ENCODE peak calls at places on chromosomes 16 and 17, in four cellular contexts. N is right lobe of liver, B is ovary, T is ascending aorta. G is an unnamed sample. For H3K4me1, the result is how much of the 10 kb centered on the place peaks cover.

GRCh38 chr16:20940864-20941634 is 40.5 kb downstream of the LYRM1 start:
- DNase-seq in B (no peak), T (no peak), N (no peak), G (no peak)

GRCh38 chr16:68343137-68343536 is 32.3 kb downstream of the PRMT7 start:
- DNase-seq in N (no peak), B (no peak), T (no peak), G (no peak)

GRCh38 chr17:29930399-29931010 is 477 bp upstream of the SSH2 start:
- DNase-seq in B (no peak), N (no peak), T (no peak), G (no peak)

GRCh38 chr16:12617401-12617819 is 186.3 kb downstream of the CPPED1 start:
- DNase-seq in T (no peak), N (no peak), B (no peak), G (no peak)

GRCh38 chr16:10616744-10617640 is 36.6 kb upstream of the EMP2 start:
- DNase-seq in N (peak), T (no peak), B (peak), G (no peak)

GRCh38 chr17:80363518-80364090 is 51.4 kb upstream of the ENDOV start:
- DNase-seq in T (no peak), N (no peak), B (peak), G (peak)

GRCh38 chr16:74999683-75000480 is 1.1 kb downstream of the ZNRF1 start:
- DNase-seq in B (peak), N (peak), T (no peak), G (peak)

GRCh38 chr17:36631022-36631421 is 29.6 kb downstream of the MRM1 start:
- DNase-seq in N (no peak), B (no peak), T (no peak), G (no peak)

GRCh38 chr16:50644730-50645129 is 36.4 kb downstream of the SNX20 start:
- DNase-seq in T (no peak), N (peak), B (no peak), G (peak)

GRCh38 chr17:81913394-81914102 is 2.3 kb upstream of the PCYT2 start:
- DNase-seq in B (no peak), T (no peak), N (no peak), G (no peak)

GRCh38 chr16:84295203-84295850 is 649 bp downstream of the WFDC1 start:
- DNase-seq in T (no peak), N (no peak), B (no peak), G (no peak)

GRCh38 chr17:75632863-75633483 is at the start of gene SMIM5:
- DNase-seq in T (peak), B (peak), N (peak), G (peak)

GRCh38 chr17:60579551-60579950 is 20.4 kb upstream of the PPM1D start:
- DNase-seq in T (no peak), N (no peak), B (no peak), G (no peak)

GRCh38 chr17:75845058-75845711 is 981 bp upstream of the UNC13D start:
- DNase-seq in N (peak), T (peak), B (peak), G (peak)

GRCh38 chr17:8680402-8680801 is 49.9 kb upstream of the MYH10 start:
- DNase-seq in N (no peak), B (no peak), T (no peak), G (no peak)

GRCh38 chr16:14682121-14682520 is 12.0 kb downstream of the PLA2G10 start:
- DNase-seq in B (no peak), N (no peak), T (no peak), G (no peak)

GRCh38 chr17:50564916-50565315 is 4.4 kb downstream of the CACNA1G start:
- DNase-seq in N (no peak), T (peak), B (peak), G (no peak)

GRCh38 chr16:78576941-78577340 is 477.5 kb downstream of the WWOX start:
- DNase-seq in N (no peak), T (no peak), B (no peak), G (no peak)

GRCh38 chr17:40303009-40303657 is 5.8 kb upstream of the RARA start:
- DNase-seq in T (no peak), B (no peak), N (no peak), G (no peak)

GRCh38 chr16:54176376-54176901 is 110.1 kb downstream of the IRX3 start:
- DNase-seq in N (peak), B (no peak), T (no peak), G (peak)

GRCh38 chr17:10761281-10761680 is 31.5 kb upstream of the TMEM220 start:
- DNase-seq in N (no peak), T (no peak), B (no peak), G (no peak)

GRCh38 chr17:10803830-10804498 is at the start of gene TMEM238L:
- DNase-seq in B (no peak), N (no peak), T (no peak), G (no peak)

GRCh38 chr17:34755981-34756669 is 176.7 kb downstream of the TMEM132E start:
- DNase-seq in T (no peak), B (no peak), N (peak), G (no peak)

GRCh38 chr17:29179232-29180036 is 764 bp downstream of the MYO18A start:
- DNase-seq in B (peak), N (peak), T (no peak), G (peak)

GRCh38 chr17:4152471-4152870 is 9.5 kb downstream of the CYB5D2 start:
- DNase-seq in T (no peak), B (no peak), N (no peak), G (no peak)

GRCh38 chr17:50909765-50910661 is 43.9 kb upstream of the TOB1 start:
- DNase-seq in N (peak), T (no peak), B (no peak), G (no peak)

GRCh38 chr16:15434079-15434424 is 336 bp upstream of the BMERB1 start:
- DNase-seq in T (no peak), N (no peak), B (no peak), G (no peak)

GRCh38 chr17:54937426-54937825 is 31.0 kb downstream of the COX11 start:
- DNase-seq in T (no peak), N (no peak), B (no peak), G (no peak)

GRCh38 chr17:67260051-67260987 is 15.3 kb upstream of the HELZ start:
- DNase-seq in B (peak), N (peak), T (no peak), G (no peak)

GRCh38 chr16:67966549-67967182 is 1.8 kb downstream of the SLC12A4 start:
- DNase-seq in N (no peak), B (no peak), T (no peak), G (no peak)

GRCh38 chr17:34435182-34435928 is 72.3 kb upstream of the CCL1 start:
- DNase-seq in B (no peak), T (no peak), N (no peak), G (no peak)

GRCh38 chr17:320809-321385 is 31.7 kb downstream of the RPH3AL start:
- DNase-seq in B (no peak), N (no peak), T (no peak), G (no peak)

GRCh38 chr16:86063696-86064405 is 164.9 kb downstream of the IRF8 start:
- DNase-seq in N (no peak), T (no peak), B (no peak), G (no peak)

GRCh38 chr16:30183961-30184429 is 593 bp downstream of the CORO1A start:
- DNase-seq in B (peak), T (no peak), N (peak), G (peak)

GRCh38 chr17:50271173-50271750 is 3.0 kb upstream of the TMEM92 start:
- DNase-seq in N (no peak), T (no peak), B (no peak), G (no peak)

GRCh38 chr16:17951273-17951845 is 385.2 kb downstream of the NPIPA8 start:
- DNase-seq in B (no peak), N (no peak), T (no peak), G (no peak)

GRCh38 chr17:46962374-46962790 is 16.7 kb downstream of the RPRML start:
- DNase-seq in N (peak), B (no peak), T (no peak), G (no peak)

GRCh38 chr17:82531431-82531881 is 11.9 kb downstream of the FOXK2 start:
- DNase-seq in T (no peak), N (no peak), B (no peak), G (no peak)

GRCh38 chr17:47287068-47287467 is 33.4 kb downstream of the ITGB3 start:
- DNase-seq in T (no peak), B (no peak), N (no peak), G (no peak)

GRCh38 chr16:2023098-2023925 is 3.4 kb upstream of the NHERF2 start:
- DNase-seq in B (peak), T (peak), N (peak), G (peak)

GRCh38 chr16:2025251-2025650 is 1.5 kb upstream of the NHERF2 start:
- DNase-seq in T (no peak), B (no peak), N (no peak), G (peak)

GRCh38 chr16:2025878-2026460 is 733 bp upstream of the NHERF2 start:
- DNase-seq in T (no peak), B (no peak), N (no peak), G (no peak)

GRCh38 chr16:2022723-2023097 is 3.1 kb downstream of the NPW start:
- DNase-seq in N (no peak), B (no peak), T (no peak), G (peak)

GRCh38 chr16:2024026-2024425 is 2.7 kb upstream of the NHERF2 start:
- DNase-seq in N (no peak), B (no peak), T (no peak), G (no peak)
- H3K4me3 ChIP-seq in N (no peak), B (no peak), T (no peak), G (no peak)

GRCh38 chr17:17690156-17690737 is 9.0 kb downstream of the RAI1 start:
- DNase-seq in B (no peak), N (no peak), T (no peak), G (no peak)
- H3K4me1 ChIP-seq in B (under half), N (under half), T (under half), G (under half)

GRCh38 chr16:73217654-73218053 is 169.7 kb upstream of the ZFHX3 start:
- DNase-seq in N (no peak), T (no peak), B (no peak), G (no peak)
- TF ChIP-seq CTCF in N (no peak), T (no peak), B (no peak), G (no peak)

DNA sequence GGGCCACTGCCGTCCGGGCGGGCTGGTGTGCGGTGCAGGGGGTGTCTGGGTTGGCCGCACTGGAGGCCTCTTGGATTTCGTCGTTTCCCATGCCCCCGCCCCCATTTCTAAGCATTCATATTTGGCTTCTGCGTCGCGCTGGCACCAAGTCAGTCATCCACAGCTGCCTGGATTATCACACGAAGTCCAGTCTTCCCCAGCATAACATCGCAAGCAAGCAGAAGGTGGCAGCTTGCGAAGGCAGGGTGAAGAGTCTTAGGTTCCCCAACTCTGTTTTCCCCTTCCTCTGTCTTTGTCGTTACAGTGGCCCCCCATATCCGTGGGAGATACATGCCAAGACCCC is 43.5 kb downstream of the ELAC2 start:
- DNase-seq in B (no peak), N (no peak), T (no peak), G (no peak)
- H3K4me3 ChIP-seq in B (peak), N (peak), T (peak), G (no peak)